ENCODE peak calls at places on chromosome 4, in nine cellular contexts. O is endothelial cell, G is right atrium auricular region, W is activated B cell treated with CpG ODN at 0.5 μM for 24 hours, D is AG04449, B is cardiac muscle cell, X is progenitor cell of endocrine pancreas, C is upper lobe of left lung, K is endodermal cell. H is an unnamed sample.

GRCh38 chr4:165756831-165757230 is 116.2 kb upstream of the TLL1 start:
- DNase-seq in O (no peak), G (no peak), W (no peak), D (no peak), B (no peak), X (no peak), C (no peak), K (no peak), H (no peak)

GRCh38 chr4:52588097-52588496 is 71.0 kb downstream of the USP46 start:
- DNase-seq in O (peak; percentile 53), G (no peak), W (no peak), D (no peak), B (peak; percentile 66), X (no peak), C (no peak), K (peak; percentile 88), H (peak; percentile 43)

GRCh38 chr4:137360701-137361213 is 171.5 kb downstream of the PCDH18 start:
- DNase-seq in O (no peak), G (no peak), W (no peak), D (no peak), B (no peak), X (no peak), C (no peak), K (no peak), H (no peak)

GRCh38 chr4:107733431-107733925 is 13.4 kb upstream of the PAPSS1 start:
- DNase-seq in O (no peak), G (no peak), W (no peak), D (no peak), B (no peak), X (no peak), C (no peak), K (no peak), H (no peak)

GRCh38 chr4:23305026-23305425 is 584.8 kb downstream of the PPARGC1A start:
- DNase-seq in O (no peak), G (no peak), W (no peak), D (no peak), B (no peak), X (no peak), C (no peak), K (no peak), H (no peak)

GRCh38 chr4:76799718-76800117 is 98.2 kb downstream of the SOWAHB start:
- DNase-seq in O (no peak), G (no peak), W (no peak), D (no peak), B (no peak), X (no peak), C (no peak), K (no peak), H (no peak)

GRCh38 chr4:100286601-100287000 is 96.3 kb upstream of the DDIT4L start:
- DNase-seq in O (no peak), G (no peak), W (no peak), D (no peak), B (no peak), X (no peak), C (no peak), K (peak; percentile 60), H (no peak)

GRCh38 chr4:183384516-183384915 is 59.9 kb upstream of the CDKN2AIP start:
- DNase-seq in O (no peak), G (no peak), W (no peak), D (no peak), B (no peak), X (no peak), C (no peak), K (no peak), H (no peak)

GRCh38 chr4:48228887-48229462 is 40.7 kb downstream of the TEC start:
- DNase-seq in O (no peak), G (no peak), W (no peak), D (no peak), B (no peak), X (no peak), C (no peak), K (no peak), H (no peak)

GRCh38 chr4:11632488-11632887 is 203.8 kb upstream of the HS3ST1 start:
- DNase-seq in O (no peak), G (no peak), W (no peak), D (no peak), B (no peak), X (no peak), C (no peak), K (no peak), H (no peak)

GRCh38 chr4:17468638-17469221 is 43.2 kb downstream of the QDPR start:
- DNase-seq in O (peak; percentile 36), G (no peak), W (no peak), D (no peak), B (peak; percentile 68), X (no peak), C (no peak), K (peak; percentile 64), H (peak; percentile 29)

GRCh38 chr4:176788248-176788647 is 4.5 kb downstream of the VEGFC start:
- DNase-seq in O (no peak), G (no peak), W (no peak), D (no peak), B (no peak), X (no peak), C (no peak), K (no peak), H (no peak)

GRCh38 chr4:89897867-89898266 is 3.2 kb downstream of the MMRN1 start:
- DNase-seq in O (no peak), G (no peak), W (no peak), D (no peak), B (no peak), X (no peak), C (no peak), K (no peak), H (no peak)

GRCh38 chr4:15906024-15906443 is 32.5 kb downstream of the FGFBP1 start:
- DNase-seq in O (no peak), G (no peak), W (no peak), D (no peak), B (no peak), X (no peak), C (peak; percentile 93), K (peak; percentile 93), H (no peak)

GRCh38 chr4:158195297-158195696 is 15.0 kb upstream of the TMEM144 start:
- DNase-seq in O (no peak), G (no peak), W (no peak), D (no peak), B (no peak), X (no peak), C (no peak), K (no peak), H (no peak)

GRCh38 chr4:158192439-158193158 is 17.7 kb upstream of the TMEM144 start:
- DNase-seq in O (no peak), G (no peak), W (no peak), D (no peak), B (no peak), X (no peak), C (no peak), K (no peak), H (no peak)

GRCh38 chr4:158189409-158189808 is 16.6 kb upstream of the GASK1B start:
- DNase-seq in O (no peak), G (no peak), W (no peak), D (no peak), B (no peak), X (no peak), C (no peak), K (no peak), H (no peak)

GRCh38 chr4:158190736-158191135 is 17.9 kb upstream of the GASK1B start:
- DNase-seq in O (no peak), G (no peak), W (no peak), D (no peak), B (no peak), X (no peak), C (no peak), K (no peak), H (no peak)

GRCh38 chr4:158193171-158193749 is 17.0 kb upstream of the TMEM144 start:
- DNase-seq in O (no peak), G (no peak), W (no peak), D (no peak), B (peak; percentile 43), X (no peak), C (no peak), K (no peak), H (no peak)
- TF ChIP-seq CTCF in O (peak; percentile 51), G (peak; percentile 43), W (no peak), D (peak; percentile 17), B (peak; percentile 68), X (peak; percentile 56), C (peak; percentile 27), K (peak; percentile 73), H (peak; percentile 46)

GRCh38 chr4:79044260-79044659 is 105.0 kb upstream of the PAQR3 start:
- DNase-seq in O (no peak), G (no peak), W (no peak), D (no peak), B (no peak), X (no peak), C (no peak), K (no peak), H (no peak)

GRCh38 chr4:79046191-79046590 is 107.0 kb upstream of the PAQR3 start:
- DNase-seq in O (no peak), G (no peak), W (no peak), D (no peak), B (no peak), X (no peak), C (no peak), K (no peak), H (no peak)

GRCh38 chr4:79049840-79050520 is 110.7 kb upstream of the PAQR3 start:
- DNase-seq in O (no peak), G (no peak), W (no peak), D (no peak), B (no peak), X (no peak), C (peak; percentile 56), K (no peak), H (no peak)

GRCh38 chr4:79050521-79050880 is 111.3 kb upstream of the PAQR3 start:
- DNase-seq in O (no peak), G (no peak), W (no peak), D (no peak), B (no peak), X (no peak), C (no peak), K (peak; percentile 54), H (no peak)

DNA sequence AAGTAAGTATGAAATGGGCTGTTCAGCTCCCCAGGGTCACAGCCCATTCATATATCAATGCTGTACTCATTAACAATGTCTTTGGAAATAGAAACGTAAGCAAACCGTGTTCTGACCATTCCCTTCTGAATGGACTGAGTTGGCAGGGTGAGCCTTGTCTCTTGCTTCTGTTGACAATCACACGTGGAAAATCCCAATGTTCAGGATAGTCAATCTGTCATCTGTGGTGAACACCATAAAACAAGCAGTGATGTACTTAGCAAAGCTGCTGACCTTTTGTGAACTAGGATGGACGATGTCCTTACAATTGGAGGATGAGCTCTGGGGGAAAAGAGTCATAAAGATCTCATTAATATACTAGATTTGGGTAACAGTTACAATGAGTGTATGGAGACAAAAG is 109.6 kb upstream of the PAQR3 start:
- DNase-seq in O (no peak), G (no peak), W (no peak), D (no peak), B (no peak), X (no peak), C (no peak), K (no peak), H (no peak)
- TF ChIP-seq CTCF in O (no peak), G (no peak), W (no peak), D (no peak), B (no peak), X (no peak), C (no peak), K (no peak), H (no peak)

GRCh38 chr4:67909910-67910905 is 26.4 kb upstream of the TMPRSS11D start:
- DNase-seq in O (no peak), G (no peak), W (no peak), D (no peak), B (peak; percentile 9), X (no peak), C (no peak), K (no peak), H (no peak)
- TF ChIP-seq CTCF in O (peak; percentile 98), G (peak; percentile 16), W (peak; percentile 64), D (peak; percentile 24), B (peak; percentile 63), X (peak; percentile 70), C (peak; percentile 44), K (peak; percentile 83), H (peak; percentile 47)

GRCh38 chr4:53653484-53654053 is 62.3 kb upstream of the LNX1 start:
- DNase-seq in O (no peak), G (no peak), W (no peak), D (no peak), B (no peak), X (peak; percentile 18), C (no peak), K (no peak), H (no peak)
- TF ChIP-seq CTCF in O (no peak), G (no peak), W (no peak), D (no peak), B (no peak), X (no peak), C (no peak), K (no peak), H (no peak)

H was measured in GM10248.